ENCODE peak calls at places on chromosome 20, in five cellular contexts. X is esophagus squamous epithelium, Z is transverse colon, J is breast epithelium, I is GM12891. L is an unnamed sample.

GRCh38 chr20:44395183-44395962 is 39.9 kb downstream of the HNF4A start:
- DNase-seq in J (no peak), I (no peak), Z (no peak), X (no peak), L (peak; percentile 67)

GRCh38 chr20:13312300-13312699 is 91.2 kb downstream of the ISM1 start:
- DNase-seq in X (no peak), J (no peak), Z (no peak), I (no peak), L (no peak)

GRCh38 chr20:13771853-13772453 is 12.8 kb downstream of the ESF1 start:
- DNase-seq in Z (no peak), X (no peak), I (no peak), J (no peak), L (peak; percentile 38)

GRCh38 chr20:25738198-25738597 is 41.5 kb upstream of the ZNF337 start:
- DNase-seq in J (no peak), X (no peak), I (no peak), Z (no peak), L (no peak)

GRCh38 chr20:53737404-53738038 is 143.9 kb upstream of the ZNF217 start:
- DNase-seq in Z (no peak), J (no peak), X (no peak), I (no peak), L (peak; percentile 70)

GRCh38 chr20:37343212-37343993 is 2.5 kb upstream of the SRC start:
- DNase-seq in Z (peak; percentile 87), J (peak; percentile 64), I (no peak), X (no peak), L (no peak)

GRCh38 chr20:31831771-31832306 is 12.7 kb downstream of the MYLK2 start:
- DNase-seq in X (no peak), Z (no peak), J (no peak), I (no peak), L (no peak)

GRCh38 chr20:60262967-60263603 is 304.9 kb downstream of the CDH26 start:
- DNase-seq in Z (peak; percentile 22), X (no peak), J (no peak), I (peak; percentile 43), L (peak; percentile 61)

GRCh38 chr20:14992961-14993360 is 655.5 kb upstream of the FLRT3 start:
- DNase-seq in J (no peak), Z (no peak), I (no peak), X (no peak), L (no peak)

GRCh38 chr20:14764511-14765369 is 427.3 kb upstream of the FLRT3 start:
- DNase-seq in I (no peak), J (peak; percentile 68), X (no peak), Z (peak; percentile 44), L (no peak)

GRCh38 chr20:37333848-37334318 is 12.1 kb upstream of the SRC start:
- DNase-seq in Z (no peak), J (no peak), I (no peak), X (no peak), L (no peak)

GRCh38 chr20:10007158-10007557 is 27.6 kb upstream of the ANKEF1 start:
- DNase-seq in X (no peak), Z (no peak), J (no peak), I (no peak), L (no peak)

GRCh38 chr20:11332376-11332775 is 585.3 kb upstream of the BTBD3 start:
- DNase-seq in X (no peak), I (no peak), J (no peak), Z (no peak), L (no peak)

GRCh38 chr20:33130553-33130952 is 37.4 kb upstream of the BPIFA2 start:
- DNase-seq in I (no peak), Z (no peak), X (no peak), J (no peak), L (no peak)

GRCh38 chr20:45970646-45971424 is 1.2 kb downstream of the ZNF335 start:
- DNase-seq in I (no peak), Z (peak; percentile 41), J (peak; percentile 57), X (no peak), L (no peak)

GRCh38 chr20:32539817-32540675 is 45.1 kb downstream of the NOL4L start:
- DNase-seq in I (no peak), X (no peak), Z (peak; percentile 51), J (no peak), L (peak; percentile 88)

GRCh38 chr20:52312131-52312729 is 120.7 kb upstream of the ZFP64 start:
- DNase-seq in I (peak; percentile 23), X (no peak), J (no peak), Z (peak; percentile 22), L (peak; percentile 60)

GRCh38 chr20:6956056-6956455 is 188.6 kb downstream of the BMP2 start:
- DNase-seq in Z (no peak), I (no peak), J (no peak), X (no peak), L (no peak)

GRCh38 chr20:57529810-57530209 is 4.9 kb upstream of the CTCFL start:
- DNase-seq in Z (no peak), I (no peak), J (no peak), X (no peak), L (no peak)

GRCh38 chr20:58852559-58853271 is at the start of gene GNAS:
- DNase-seq in X (no peak), Z (peak; percentile 62), I (no peak), J (no peak), L (peak; percentile 67)

GRCh38 chr20:8423482-8423881 is 291.4 kb downstream of the PLCB1 start:
- DNase-seq in X (no peak), Z (no peak), I (no peak), J (no peak), L (no peak)

GRCh38 chr20:33732166-33732970 is 572 bp downstream of the ZNF341 start:
- DNase-seq in J (peak; percentile 86), I (peak; percentile 32), Z (peak; percentile 92), X (peak; percentile 54), L (peak; percentile 98)

GRCh38 chr20:58458342-58459057 is 56.7 kb downstream of the APCDD1L start:
- DNase-seq in X (no peak), I (peak; percentile 66), J (no peak), Z (no peak), L (no peak)

GRCh38 chr20:1331801-1332453 is 3.0 kb upstream of the SDCBP2 start:
- DNase-seq in I (no peak), J (no peak), Z (no peak), X (no peak), L (no peak)

GRCh38 chr20:40284611-40285010 is 404.4 kb downstream of the MAFB start:
- DNase-seq in X (no peak), Z (no peak), J (no peak), I (no peak), L (no peak)

GRCh38 chr20:44357555-44358130 is 2.1 kb downstream of the HNF4A start:
- DNase-seq in Z (no peak), I (no peak), X (no peak), J (no peak), L (peak; percentile 74)

GRCh38 chr20:60718743-60719142 is 533.3 kb upstream of the CDH4 start:
- DNase-seq in X (no peak), I (no peak), Z (no peak), J (no peak), L (no peak)

GRCh38 chr20:47317127-47317895 is 39.2 kb downstream of the ZMYND8 start:
- DNase-seq in J (peak; percentile 65), Z (peak; percentile 76), I (peak; percentile 44), X (peak; percentile 18), L (peak; percentile 78)
- TF ChIP-seq POLR2A in J (no peak), Z (peak; percentile 39), I (no peak), X (peak; percentile 59), L (peak; percentile 49)

DNA sequence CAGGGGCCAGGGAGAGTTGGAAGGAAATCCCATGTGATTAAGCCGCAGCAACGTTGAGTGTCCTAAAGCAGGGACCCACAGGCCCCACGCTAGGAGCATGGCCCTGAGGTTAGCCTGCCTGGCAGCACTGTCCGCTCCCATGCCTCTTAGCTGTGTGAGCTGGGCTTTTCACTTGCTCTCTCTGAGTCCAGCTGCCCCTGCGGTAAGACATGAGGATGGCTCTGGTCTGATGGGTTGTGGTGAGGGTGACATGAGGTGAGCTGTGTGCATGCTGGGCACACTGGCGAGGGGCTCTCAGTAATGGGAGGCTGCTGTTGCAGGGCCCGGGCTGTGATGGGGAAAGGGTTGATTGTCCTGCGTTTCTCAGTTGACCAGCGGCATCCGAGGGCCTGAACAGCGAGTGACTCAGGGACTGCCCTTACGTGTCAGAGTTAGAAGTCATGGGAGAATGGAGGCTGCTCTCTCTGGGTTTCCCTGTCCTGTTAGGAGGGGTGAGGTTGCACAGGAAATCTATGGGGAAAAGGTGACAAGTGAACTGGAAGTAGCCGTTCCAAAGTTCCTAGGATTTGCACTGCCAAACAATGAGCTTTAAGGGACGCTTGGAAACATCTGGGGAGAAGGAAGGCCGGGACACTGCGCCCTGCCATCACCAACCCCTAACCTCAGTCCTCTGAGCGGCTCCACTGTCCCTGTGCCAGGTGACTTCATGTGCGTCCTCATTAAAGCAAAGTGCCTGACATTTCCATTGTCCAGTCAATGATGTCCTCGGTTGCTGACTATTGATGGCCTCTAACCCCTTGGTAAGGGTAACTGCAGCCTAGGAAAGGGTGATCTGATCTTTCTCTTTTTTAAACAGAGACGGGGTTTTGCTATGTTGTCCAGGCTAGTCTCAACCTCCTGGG is 51.3 kb downstream of the ADNP start:
- DNase-seq in X (no peak), J (no peak), Z (no peak), I (no peak), L (no peak)
- TF ChIP-seq POLR2A in X (no peak), J (no peak), Z (no peak), I (no peak), L (no peak)

GRCh38 chr20:17964632-17965031 is 4.0 kb downstream of the SNX5 start:
- DNase-seq in J (no peak), X (no peak), I (no peak), Z (no peak), L (no peak)
- TF ChIP-seq POLR2A in J (no peak), X (no peak), I (no peak), Z (no peak), L (no peak)

GRCh38 chr20:35174458-35175216 is 2.8 kb downstream of the PROCR start:
- DNase-seq in Z (peak; percentile 28), J (no peak), X (no peak), I (no peak), L (peak; percentile 12)
- TF ChIP-seq POLR2A in Z (no peak), J (no peak), X (no peak), I (no peak), L (no peak)